ENCODE peak calls at places on chromosome 1, in four cellular contexts. A is foreskin fibroblast, M is BE2C, U is neural progenitor cell. N is an unnamed sample.

GRCh38 chr1:77322061-77322900 is 40.5 kb downstream of the AK5 start:
- DNase-seq in A (peak; percentile 85), M (no peak), U (no peak), N (peak; percentile 60)

GRCh38 chr1:153760440-153760839 is 14.8 kb upstream of the SLC27A3 start:
- DNase-seq in A (peak; percentile 82), M (no peak), U (no peak), N (no peak)

GRCh38 chr1:244801246-244801645 is 34.2 kb upstream of the COX20 start:
- DNase-seq in A (peak; percentile 57), M (peak; percentile 58), U (peak; percentile 50), N (no peak)

GRCh38 chr1:65825736-65826135 is 33.0 kb downstream of the PDE4B start:
- DNase-seq in A (peak; percentile 71), M (no peak), U (no peak), N (peak; percentile 25)

GRCh38 chr1:104092698-104093097 is 343.0 kb downstream of the AMY1C start:
- DNase-seq in A (no peak), M (no peak), U (no peak), N (no peak)

GRCh38 chr1:113605099-113605498 is 154.2 kb downstream of the PHTF1 start:
- DNase-seq in A (no peak), M (no peak), U (no peak), N (no peak)

GRCh38 chr1:152516082-152516481 is 1.8 kb downstream of the CRCT1 start:
- DNase-seq in A (no peak), M (no peak), U (no peak), N (no peak)

GRCh38 chr1:33758698-33759097 is 105.2 kb upstream of the HMGB4 start:
- DNase-seq in A (peak; percentile 51), M (no peak), U (no peak), N (peak; percentile 19)

GRCh38 chr1:212856755-212857154 is 1.3 kb upstream of the FLVCR1 start:
- DNase-seq in A (no peak), M (no peak), U (no peak), N (no peak)

GRCh38 chr1:221039616-221040015 is 160.4 kb downstream of the HLX start:
- DNase-seq in A (peak; percentile 77), M (peak; percentile 71), U (no peak), N (peak; percentile 31)

GRCh38 chr1:226366290-226366689 is 41.6 kb downstream of the PARP1 start:
- DNase-seq in A (peak; percentile 52), M (no peak), U (no peak), N (no peak)

GRCh38 chr1:165365344-165365743 is 8.8 kb upstream of the LMX1A start:
- DNase-seq in A (no peak), M (no peak), U (no peak), N (no peak)

GRCh38 chr1:101112051-101112770 is 86.6 kb upstream of the DPH5 start:
- DNase-seq in A (no peak), M (no peak), U (peak; percentile 3), N (no peak)

GRCh38 chr1:25232027-25232865 is at the start of gene SYF2:
- DNase-seq in A (peak; percentile 96), M (peak; percentile 85), U (peak; percentile 95), N (peak; percentile 79)

GRCh38 chr1:192697771-192698170 is 61.8 kb downstream of the RGS13 start:
- DNase-seq in A (no peak), M (no peak), U (no peak), N (no peak)

GRCh38 chr1:198678301-198678836 is 39.5 kb downstream of the PTPRC start:
- DNase-seq in A (no peak), M (no peak), U (peak; percentile 47), N (no peak)

GRCh38 chr1:35069746-35070145 is 9.4 kb upstream of the ZMYM1 start:
- DNase-seq in A (no peak), M (no peak), U (no peak), N (no peak)

GRCh38 chr1:18951818-18952391 is 4.6 kb downstream of the IFFO2 start:
- DNase-seq in A (no peak), M (no peak), U (no peak), N (no peak)

GRCh38 chr1:21368514-21369289 is 71.2 kb upstream of the NBPF3 start:
- DNase-seq in A (peak; percentile 92), M (peak; percentile 76), U (peak; percentile 92), N (peak; percentile 43)

GRCh38 chr1:91596474-91596873 is 95.8 kb downstream of the CDC7 start:
- DNase-seq in A (peak; percentile 73), M (no peak), U (no peak), N (no peak)

GRCh38 chr1:179217943-179218507 is 11.5 kb downstream of the ABL2 start:
- DNase-seq in A (peak; percentile 72), M (no peak), U (no peak), N (peak; percentile 32)

GRCh38 chr1:52574594-52574993 is 21.7 kb upstream of the TUT4 start:
- DNase-seq in A (peak; percentile 84), M (no peak), U (no peak), N (peak; percentile 83)

GRCh38 chr1:76281306-76281705 is 206.8 kb downstream of the ST6GALNAC3 start:
- DNase-seq in A (no peak), M (no peak), U (no peak), N (no peak)

GRCh38 chr1:19799877-19800804 is at the start of gene TMCO4:
- DNase-seq in A (peak; percentile 86), M (peak; percentile 12), U (peak; percentile 57), N (peak; percentile 35)

N was measured in skeletal muscle cell.